ENCODE peak calls at places on chromosomes 3 and 15, in six cellular contexts. One of them, this sample, is unnamed.

GRCh38 chr3:189563841-189564563 is 67.2 kb upstream of the TP63 start:
- DNase-seq in lower lobe of right lung: no peak
- DNase-seq in mesenchymal stem cell: peak
- DNase-seq in astrocyte of the spinal cord: peak
- DNase-seq in body of pancreas: no peak
- DNase-seq in breast epithelium: no peak
- DNase-seq in this sample: no peak

GRCh38 chr3:161607056-161607455 is 110.4 kb downstream of the OTOL1 start:
- DNase-seq in lower lobe of right lung: no peak
- DNase-seq in mesenchymal stem cell: no peak
- DNase-seq in astrocyte of the spinal cord: peak
- DNase-seq in body of pancreas: no peak
- DNase-seq in breast epithelium: no peak
- DNase-seq in this sample: no peak

GRCh38 chr3:119310052-119310451 is 15.9 kb downstream of the ARHGAP31 start:
- DNase-seq in lower lobe of right lung: no peak
- DNase-seq in mesenchymal stem cell: peak
- DNase-seq in astrocyte of the spinal cord: peak
- DNase-seq in body of pancreas: peak
- DNase-seq in breast epithelium: peak
- DNase-seq in this sample: no peak

GRCh38 chr3:165852710-165853109 is 15.5 kb upstream of the BCHE start:
- DNase-seq in lower lobe of right lung: no peak
- DNase-seq in mesenchymal stem cell: peak
- DNase-seq in astrocyte of the spinal cord: no peak
- DNase-seq in body of pancreas: no peak
- DNase-seq in breast epithelium: no peak
- DNase-seq in this sample: no peak

GRCh38 chr3:64575211-64575844 is 112.5 kb downstream of the ADAMTS9 start:
- DNase-seq in lower lobe of right lung: no peak
- DNase-seq in mesenchymal stem cell: peak
- DNase-seq in astrocyte of the spinal cord: peak
- DNase-seq in body of pancreas: no peak
- DNase-seq in breast epithelium: no peak
- DNase-seq in this sample: no peak

GRCh38 chr3:10437272-10437994 is 68.0 kb downstream of the ATP2B2 start:
- DNase-seq in lower lobe of right lung: no peak
- DNase-seq in mesenchymal stem cell: peak
- DNase-seq in astrocyte of the spinal cord: peak
- DNase-seq in body of pancreas: peak
- DNase-seq in breast epithelium: no peak
- DNase-seq in this sample: no peak

GRCh38 chr3:28250999-28251398 is 9.6 kb downstream of the CMC1 start:
- DNase-seq in lower lobe of right lung: no peak
- DNase-seq in mesenchymal stem cell: no peak
- DNase-seq in astrocyte of the spinal cord: no peak
- DNase-seq in body of pancreas: no peak
- DNase-seq in breast epithelium: no peak
- DNase-seq in this sample: no peak

GRCh38 chr15:40873625-40874561 is at the start of gene RHOV:
- DNase-seq in lower lobe of right lung: peak
- DNase-seq in mesenchymal stem cell: peak
- DNase-seq in astrocyte of the spinal cord: peak
- DNase-seq in body of pancreas: peak
- DNase-seq in breast epithelium: peak
- DNase-seq in this sample: peak

GRCh38 chr3:179149239-179149887 is 1.2 kb downstream of the PIK3CA start:
- DNase-seq in lower lobe of right lung: peak
- DNase-seq in mesenchymal stem cell: peak
- DNase-seq in astrocyte of the spinal cord: peak
- DNase-seq in body of pancreas: peak
- DNase-seq in breast epithelium: no peak
- DNase-seq in this sample: peak

GRCh38 chr3:23949784-23950183 is 4.7 kb downstream of the NR1D2 start:
- DNase-seq in lower lobe of right lung: no peak
- DNase-seq in mesenchymal stem cell: peak
- DNase-seq in astrocyte of the spinal cord: peak
- DNase-seq in body of pancreas: peak
- DNase-seq in breast epithelium: no peak
- DNase-seq in this sample: no peak

GRCh38 chr15:94186770-94187331 is 44.5 kb upstream of the MCTP2 start:
- DNase-seq in lower lobe of right lung: no peak
- DNase-seq in mesenchymal stem cell: no peak
- DNase-seq in astrocyte of the spinal cord: no peak
- DNase-seq in body of pancreas: no peak
- DNase-seq in breast epithelium: no peak
- DNase-seq in this sample: no peak

GRCh38 chr15:51144021-51144532 is 49.4 kb upstream of the TNFAIP8L3 start:
- DNase-seq in lower lobe of right lung: no peak
- DNase-seq in mesenchymal stem cell: peak
- DNase-seq in astrocyte of the spinal cord: peak
- DNase-seq in body of pancreas: no peak
- DNase-seq in breast epithelium: no peak
- DNase-seq in this sample: no peak

GRCh38 chr3:102933377-102933776 is 498.6 kb downstream of the ZPLD1 start:
- DNase-seq in lower lobe of right lung: no peak
- DNase-seq in mesenchymal stem cell: no peak
- DNase-seq in astrocyte of the spinal cord: no peak
- DNase-seq in body of pancreas: no peak
- DNase-seq in breast epithelium: no peak
- DNase-seq in this sample: no peak

GRCh38 chr15:39455502-39455991 is 125.3 kb upstream of the THBS1 start:
- DNase-seq in lower lobe of right lung: no peak
- DNase-seq in mesenchymal stem cell: peak
- DNase-seq in astrocyte of the spinal cord: peak
- DNase-seq in body of pancreas: no peak
- DNase-seq in breast epithelium: no peak
- DNase-seq in this sample: no peak

GRCh38 chr3:4494807-4495200 is 1.7 kb downstream of the ITPR1 start:
- DNase-seq in lower lobe of right lung: no peak
- DNase-seq in mesenchymal stem cell: no peak
- DNase-seq in astrocyte of the spinal cord: no peak
- DNase-seq in body of pancreas: no peak
- DNase-seq in breast epithelium: no peak
- DNase-seq in this sample: no peak

GRCh38 chr3:4493008-4493930 is at the start of gene ITPR1:
- DNase-seq in lower lobe of right lung: peak
- DNase-seq in mesenchymal stem cell: peak
- DNase-seq in astrocyte of the spinal cord: peak
- DNase-seq in body of pancreas: peak
- DNase-seq in breast epithelium: peak
- DNase-seq in this sample: peak

GRCh38 chr3:4492240-4493007 is 724 bp upstream of the ITPR1 start:
- DNase-seq in lower lobe of right lung: peak
- DNase-seq in mesenchymal stem cell: peak
- DNase-seq in astrocyte of the spinal cord: peak
- DNase-seq in body of pancreas: peak
- DNase-seq in breast epithelium: peak
- DNase-seq in this sample: peak

GRCh38 chr3:4495294-4496110 is 2.4 kb downstream of the ITPR1 start:
- DNase-seq in lower lobe of right lung: no peak
- DNase-seq in mesenchymal stem cell: no peak
- DNase-seq in astrocyte of the spinal cord: no peak
- DNase-seq in body of pancreas: no peak
- DNase-seq in breast epithelium: no peak
- DNase-seq in this sample: no peak

DNA sequence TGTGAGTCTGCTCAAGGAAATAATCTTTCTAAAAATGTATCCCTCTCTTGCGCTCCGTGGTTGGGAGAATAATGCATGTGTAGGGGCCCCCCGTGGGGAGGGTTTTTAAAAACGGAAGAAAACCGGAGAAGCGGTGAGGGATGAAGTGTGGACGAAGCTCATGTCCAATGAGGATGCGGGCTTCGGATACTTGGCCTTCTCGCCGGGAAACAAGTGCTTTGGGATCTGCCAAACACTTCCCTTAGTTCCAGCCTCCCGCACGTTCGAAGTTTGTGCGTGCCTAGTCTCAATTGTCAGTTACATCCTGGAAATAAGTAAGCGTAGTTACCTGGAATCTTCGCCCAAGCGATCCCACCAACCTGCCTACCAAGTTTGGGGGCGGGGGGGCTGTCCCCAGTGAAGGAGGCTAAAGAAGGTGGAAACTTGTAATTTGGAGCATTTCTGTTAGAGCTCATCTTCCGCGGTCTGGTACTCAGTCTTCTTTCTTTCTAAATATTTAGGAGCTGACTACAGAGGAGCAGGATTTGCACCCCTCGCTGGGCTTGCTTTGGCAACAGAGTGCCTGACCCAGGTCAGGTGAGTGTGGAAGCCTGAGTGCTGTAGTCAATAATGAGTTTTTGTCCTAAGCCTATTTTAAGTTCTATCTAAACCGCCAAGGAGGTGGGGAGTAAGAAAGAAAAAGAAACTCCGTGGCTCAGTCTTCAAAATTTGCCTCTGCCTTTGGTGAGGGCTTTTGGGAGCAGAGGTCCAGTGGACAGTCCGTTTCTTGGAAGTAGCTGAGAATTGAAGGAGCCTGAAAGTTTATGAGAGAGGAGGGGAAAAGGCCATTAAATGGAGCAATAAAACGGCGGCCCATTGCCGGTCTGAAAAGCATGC is 1.0 kb downstream of the ITPR1 start:
- DNase-seq in lower lobe of right lung: peak
- DNase-seq in mesenchymal stem cell: peak
- DNase-seq in astrocyte of the spinal cord: peak
- DNase-seq in body of pancreas: no peak
- DNase-seq in breast epithelium: peak
- DNase-seq in this sample: no peak
- H3K4me3 ChIP-seq in lower lobe of right lung: peak
- H3K4me3 ChIP-seq in mesenchymal stem cell: no peak
- H3K4me3 ChIP-seq in astrocyte of the spinal cord: peak
- H3K4me3 ChIP-seq in body of pancreas: peak
- H3K4me3 ChIP-seq in breast epithelium: peak
- H3K4me3 ChIP-seq in this sample: peak

DNA sequence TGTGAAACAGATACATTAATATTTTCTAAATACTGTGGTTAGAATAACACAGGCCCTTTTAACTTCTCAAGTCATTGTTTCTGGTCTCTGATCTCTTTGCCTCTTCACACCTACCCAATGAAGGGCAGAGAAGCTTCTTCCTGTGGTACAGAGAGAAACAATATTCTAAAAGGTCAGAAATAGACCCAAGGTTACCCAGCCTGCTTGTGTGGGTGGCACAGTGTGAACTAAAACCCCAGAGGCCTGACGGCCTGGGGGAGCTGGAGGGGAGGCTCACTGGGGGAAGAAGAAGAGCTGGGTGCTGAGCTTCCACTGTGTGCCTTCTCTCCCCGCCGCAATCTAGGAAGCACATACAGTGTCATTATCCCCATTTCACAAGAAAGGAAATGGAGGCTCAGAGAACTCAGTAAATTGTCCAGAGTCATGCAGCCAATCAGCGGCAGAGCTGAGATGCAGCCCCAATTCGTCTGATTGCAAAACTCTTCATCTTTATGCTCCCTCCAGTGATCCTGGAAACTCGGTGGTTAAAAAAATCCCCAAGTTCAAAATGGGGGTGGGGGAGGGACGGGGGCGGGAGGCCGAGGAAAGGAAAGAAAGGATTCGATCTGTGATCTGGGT is 64.1 kb upstream of the HEG1 start:
- DNase-seq in lower lobe of right lung: no peak
- DNase-seq in mesenchymal stem cell: no peak
- DNase-seq in astrocyte of the spinal cord: peak
- DNase-seq in body of pancreas: no peak
- DNase-seq in breast epithelium: no peak
- DNase-seq in this sample: no peak
- H3K4me3 ChIP-seq in lower lobe of right lung: peak
- H3K4me3 ChIP-seq in mesenchymal stem cell: no peak
- H3K4me3 ChIP-seq in astrocyte of the spinal cord: no peak
- H3K4me3 ChIP-seq in body of pancreas: no peak
- H3K4me3 ChIP-seq in breast epithelium: peak
- H3K4me3 ChIP-seq in this sample: no peak

GRCh38 chr3:69200384-69201068 is 78.1 kb upstream of the LMOD3 start:
- DNase-seq in lower lobe of right lung: no peak
- DNase-seq in mesenchymal stem cell: peak
- DNase-seq in astrocyte of the spinal cord: peak
- DNase-seq in body of pancreas: peak
- DNase-seq in breast epithelium: peak
- DNase-seq in this sample: no peak

GRCh38 chr3:69197455-69197854 is 75.1 kb upstream of the LMOD3 start:
- DNase-seq in lower lobe of right lung: no peak
- DNase-seq in mesenchymal stem cell: no peak
- DNase-seq in astrocyte of the spinal cord: no peak
- DNase-seq in body of pancreas: no peak
- DNase-seq in breast epithelium: no peak
- DNase-seq in this sample: no peak

GRCh38 chr3:69201658-69202057 is 79.3 kb upstream of the LMOD3 start:
- DNase-seq in lower lobe of right lung: no peak
- DNase-seq in mesenchymal stem cell: no peak
- DNase-seq in astrocyte of the spinal cord: no peak
- DNase-seq in body of pancreas: no peak
- DNase-seq in breast epithelium: no peak
- DNase-seq in this sample: no peak

GRCh38 chr3:69197922-69198540 is 75.6 kb upstream of the LMOD3 start:
- DNase-seq in lower lobe of right lung: no peak
- DNase-seq in mesenchymal stem cell: no peak
- DNase-seq in astrocyte of the spinal cord: no peak
- DNase-seq in body of pancreas: no peak
- DNase-seq in breast epithelium: no peak
- DNase-seq in this sample: no peak

GRCh38 chr3:69199942-69200341 is 77.5 kb upstream of the LMOD3 start:
- DNase-seq in lower lobe of right lung: no peak
- DNase-seq in mesenchymal stem cell: no peak
- DNase-seq in astrocyte of the spinal cord: no peak
- DNase-seq in body of pancreas: no peak
- DNase-seq in breast epithelium: no peak
- DNase-seq in this sample: no peak
- H3K4me3 ChIP-seq in lower lobe of right lung: peak
- H3K4me3 ChIP-seq in mesenchymal stem cell: no peak
- H3K4me3 ChIP-seq in astrocyte of the spinal cord: no peak
- H3K4me3 ChIP-seq in body of pancreas: peak
- H3K4me3 ChIP-seq in breast epithelium: peak
- H3K4me3 ChIP-seq in this sample: peak

DNA sequence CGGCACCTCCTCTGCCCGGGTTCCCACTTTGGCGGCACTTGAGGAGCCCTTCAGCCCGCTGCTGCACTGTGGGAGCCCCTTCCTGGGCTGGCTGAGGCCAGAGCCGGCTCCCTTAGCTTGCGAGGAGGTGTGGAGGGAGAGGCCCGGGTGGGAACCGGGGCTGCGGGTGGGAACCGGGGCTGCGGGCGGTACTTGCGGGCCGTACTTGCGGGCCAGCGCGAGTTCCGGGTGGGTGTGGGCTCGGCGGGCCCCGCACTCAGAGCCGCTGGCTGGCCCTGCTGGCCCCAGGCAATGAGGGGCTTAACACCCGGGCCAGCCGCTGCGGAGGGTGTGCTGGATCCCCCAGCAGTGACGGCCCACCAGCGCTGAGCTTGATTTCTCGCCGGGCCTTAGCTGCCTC is 14.4 kb upstream of the DAPK2 start:
- DNase-seq in lower lobe of right lung: no peak
- DNase-seq in mesenchymal stem cell: no peak
- DNase-seq in astrocyte of the spinal cord: no peak
- DNase-seq in body of pancreas: no peak
- DNase-seq in breast epithelium: no peak
- DNase-seq in this sample: no peak
- H3K4me3 ChIP-seq in lower lobe of right lung: no peak
- H3K4me3 ChIP-seq in mesenchymal stem cell: no peak
- H3K4me3 ChIP-seq in astrocyte of the spinal cord: no peak
- H3K4me3 ChIP-seq in body of pancreas: no peak
- H3K4me3 ChIP-seq in breast epithelium: no peak
- H3K4me3 ChIP-seq in this sample: no peak